ENCODE peak calls at places on chromosomes 6 and 20, in five cellular contexts. One of them, this sample, is unnamed.

GRCh38 chr6:158418501-158418900 is 106.2 kb downstream of the TULP4 start:
- DNase-seq in cerebellum: no peak
- DNase-seq in T-cell: no peak
- DNase-seq in glutamatergic neuron: no peak
- DNase-seq in HTR-8/SVneo: no peak
- DNase-seq in this sample: no peak

GRCh38 chr20:48684501-48685041 is 143.2 kb downstream of the PREX1 start:
- DNase-seq in cerebellum: no peak
- DNase-seq in T-cell: no peak
- DNase-seq in glutamatergic neuron: no peak
- DNase-seq in HTR-8/SVneo: no peak
- DNase-seq in this sample: peak

GRCh38 chr6:1527098-1527497 is 82.6 kb upstream of the FOXC1 start:
- DNase-seq in cerebellum: no peak
- DNase-seq in T-cell: peak
- DNase-seq in glutamatergic neuron: peak
- DNase-seq in HTR-8/SVneo: peak
- DNase-seq in this sample: peak

GRCh38 chr6:41258196-41258493 is 28.3 kb downstream of the TREM1 start:
- DNase-seq in cerebellum: no peak
- DNase-seq in T-cell: no peak
- DNase-seq in glutamatergic neuron: no peak
- DNase-seq in HTR-8/SVneo: no peak
- DNase-seq in this sample: no peak

GRCh38 chr6:69732640-69733039 is 64.2 kb downstream of the LMBRD1 start:
- DNase-seq in cerebellum: no peak
- DNase-seq in T-cell: no peak
- DNase-seq in glutamatergic neuron: no peak
- DNase-seq in HTR-8/SVneo: no peak
- DNase-seq in this sample: peak

GRCh38 chr20:49699200-49699992 is 14.3 kb downstream of the B4GALT5 start:
- DNase-seq in cerebellum: no peak
- DNase-seq in T-cell: no peak
- DNase-seq in glutamatergic neuron: no peak
- DNase-seq in HTR-8/SVneo: peak
- DNase-seq in this sample: no peak

GRCh38 chr20:90651-91050 is 3.2 kb downstream of the DEFB125 start:
- DNase-seq in cerebellum: no peak
- DNase-seq in T-cell: no peak
- DNase-seq in glutamatergic neuron: no peak
- DNase-seq in HTR-8/SVneo: no peak
- DNase-seq in this sample: no peak

GRCh38 chr20:53578492-53579222 is 15.0 kb downstream of the ZNF217 start:
- DNase-seq in cerebellum: peak
- DNase-seq in T-cell: peak
- DNase-seq in glutamatergic neuron: no peak
- DNase-seq in HTR-8/SVneo: peak
- DNase-seq in this sample: peak

GRCh38 chr6:73608761-73609160 is 45.0 kb downstream of the SLC17A5 start:
- DNase-seq in cerebellum: no peak
- DNase-seq in T-cell: no peak
- DNase-seq in glutamatergic neuron: no peak
- DNase-seq in HTR-8/SVneo: no peak
- DNase-seq in this sample: no peak

GRCh38 chr6:113936093-113936934 is 34.6 kb downstream of the HDAC2 start:
- DNase-seq in cerebellum: peak
- DNase-seq in T-cell: no peak
- DNase-seq in glutamatergic neuron: no peak
- DNase-seq in HTR-8/SVneo: peak
- DNase-seq in this sample: peak

GRCh38 chr6:21726676-21727075 is 133.1 kb downstream of the SOX4 start:
- DNase-seq in cerebellum: no peak
- DNase-seq in T-cell: no peak
- DNase-seq in glutamatergic neuron: no peak
- DNase-seq in HTR-8/SVneo: no peak
- DNase-seq in this sample: no peak

GRCh38 chr20:38599410-38599882 is 2.2 kb upstream of the ARHGAP40 start:
- DNase-seq in cerebellum: no peak
- DNase-seq in T-cell: no peak
- DNase-seq in glutamatergic neuron: no peak
- DNase-seq in HTR-8/SVneo: peak
- DNase-seq in this sample: no peak

This sample was measured in G401.